ENCODE peak calls at places on chromosome 7, in four cellular contexts. J, A, B and M are unnamed samples. For H3K36me3, the result is how much of the 10 kb centered on the place peaks cover.

GRCh38 chr7:29564455-29565185 is 985 bp downstream of the PRR15 start:
- DNase-seq in J (peak), A (peak), B (peak), M (no peak)

GRCh38 chr7:150788474-150789269 is 11.5 kb downstream of the TMEM176B start:
- DNase-seq in J (no peak), A (no peak), B (no peak), M (no peak)

GRCh38 chr7:12257582-12257981 is 46.5 kb downstream of the TMEM106B start:
- DNase-seq in J (no peak), A (no peak), B (no peak), M (no peak)

GRCh38 chr7:72281325-72281724 is 130.8 kb downstream of the CALN1 start:
- DNase-seq in J (no peak), A (no peak), B (no peak), M (no peak)

GRCh38 chr7:150784954-150785353 is 15.2 kb downstream of the TMEM176B start:
- DNase-seq in J (peak), A (no peak), B (no peak), M (no peak)

GRCh38 chr7:27184342-27185012 is 555 bp downstream of the HOXA11 start:
- DNase-seq in J (peak), A (peak), B (no peak), M (no peak)

GRCh38 chr7:12703881-12704280 is 16.4 kb downstream of the ARL4A start:
- DNase-seq in J (no peak), A (no peak), B (no peak), M (no peak)

GRCh38 chr7:55515569-55516279 is 56.6 kb downstream of the VOPP1 start:
- DNase-seq in J (no peak), A (no peak), B (no peak), M (no peak)

GRCh38 chr7:47833211-47833610 is 115.1 kb downstream of the PKD1L1 start:
- DNase-seq in J (no peak), A (no peak), B (no peak), M (no peak)

GRCh38 chr7:10910447-10910846 is 63.2 kb upstream of the PHF14 start:
- DNase-seq in J (no peak), A (no peak), B (no peak), M (no peak)

GRCh38 chr7:23410446-23411183 is 59.7 kb downstream of the IGF2BP3 start:
- DNase-seq in J (no peak), A (no peak), B (no peak), M (no peak)

GRCh38 chr7:23403970-23404369 is 66.3 kb downstream of the IGF2BP3 start:
- DNase-seq in J (no peak), A (no peak), B (no peak), M (no peak)

GRCh38 chr7:23404546-23405239 is 65.6 kb downstream of the IGF2BP3 start:
- DNase-seq in J (no peak), A (no peak), B (no peak), M (no peak)

DNA sequence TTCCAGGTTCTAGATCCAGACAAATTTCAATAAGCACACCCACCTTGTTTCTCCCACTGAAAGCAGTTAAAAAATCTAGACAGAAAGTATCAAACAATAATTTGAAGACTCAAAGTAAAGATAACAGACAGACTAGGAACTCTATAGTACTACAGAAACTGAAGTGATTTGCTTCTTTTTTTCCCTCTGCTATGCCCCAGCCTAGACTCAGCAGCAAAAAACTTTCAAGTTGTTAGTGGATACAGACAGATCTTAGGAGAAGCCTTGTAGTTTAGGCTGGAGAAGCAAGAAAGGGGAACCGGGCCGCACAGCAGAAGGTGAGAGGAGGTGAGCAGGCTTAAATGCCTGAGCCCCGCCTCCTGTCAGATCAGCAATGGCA is 65.1 kb downstream of the IGF2BP3 start:
- DNase-seq in J (no peak), A (no peak), B (no peak), M (no peak)
- H3K36me3 ChIP-seq in J (under half), A (under half), B (under half), M (under half)

GRCh38 chr7:132433286-132433685 is 143.0 kb downstream of the PLXNA4 start:
- DNase-seq in J (no peak), A (no peak), B (no peak), M (no peak)

GRCh38 chr7:132434041-132434440 is 142.2 kb downstream of the PLXNA4 start:
- DNase-seq in J (no peak), A (no peak), B (no peak), M (no peak)

GRCh38 chr7:132435016-132435990 is 141.0 kb downstream of the PLXNA4 start:
- DNase-seq in J (no peak), A (no peak), B (no peak), M (no peak)

GRCh38 chr7:132437730-132438129 is 138.5 kb downstream of the PLXNA4 start:
- DNase-seq in J (no peak), A (no peak), B (peak), M (peak)

GRCh38 chr7:132436121-132436520 is 140.1 kb downstream of the PLXNA4 start:
- DNase-seq in J (no peak), A (no peak), B (no peak), M (no peak)
- H3K4me3 ChIP-seq in J (no peak), A (no peak), B (no peak), M (no peak)

GRCh38 chr7:44678468-44679179 is 70.0 kb upstream of the ZMIZ2 start:
- DNase-seq in J (no peak), A (peak), B (peak), M (no peak)
- H3K36me3 ChIP-seq in J (half or more), A (under half), B (under half), M (under half)

GRCh38 chr7:74454059-74454947 is 597 bp downstream of the GTF2IRD1 start:
- DNase-seq in J (no peak), A (peak), B (no peak), M (no peak)
- H3K4me3 ChIP-seq in J (peak), A (peak), B (peak), M (no peak)

GRCh38 chr7:134851141-134851540 is 71.7 kb downstream of the CALD1 start:
- DNase-seq in J (no peak), A (no peak), B (no peak), M (no peak)

GRCh38 chr7:134852626-134853025 is 73.2 kb downstream of the CALD1 start:
- DNase-seq in J (no peak), A (no peak), B (no peak), M (no peak)

GRCh38 chr7:134847834-134848233 is 68.4 kb downstream of the CALD1 start:
- DNase-seq in J (no peak), A (no peak), B (no peak), M (no peak)

GRCh38 chr7:134845461-134845860 is 66.0 kb downstream of the CALD1 start:
- DNase-seq in J (no peak), A (peak), B (no peak), M (no peak)

GRCh38 chr7:134850048-134850447 is 70.6 kb downstream of the CALD1 start:
- DNase-seq in J (no peak), A (no peak), B (no peak), M (no peak)
- H3K36me3 ChIP-seq in J (under half), A (under half), B (under half), M (under half)

GRCh38 chr7:73718438-73718881 is 1.0 kb downstream of the STX1A start:
- DNase-seq in J (no peak), A (no peak), B (no peak), M (no peak)

GRCh38 chr7:73717991-73718405 is 1.5 kb downstream of the STX1A start:
- DNase-seq in J (no peak), A (no peak), B (no peak), M (peak)

GRCh38 chr7:73717025-73717807 is 2.3 kb downstream of the STX1A start:
- DNase-seq in J (no peak), A (no peak), B (no peak), M (no peak)

GRCh38 chr7:73716318-73716890 is 3.1 kb downstream of the STX1A start:
- DNase-seq in J (no peak), A (no peak), B (no peak), M (no peak)

DNA sequence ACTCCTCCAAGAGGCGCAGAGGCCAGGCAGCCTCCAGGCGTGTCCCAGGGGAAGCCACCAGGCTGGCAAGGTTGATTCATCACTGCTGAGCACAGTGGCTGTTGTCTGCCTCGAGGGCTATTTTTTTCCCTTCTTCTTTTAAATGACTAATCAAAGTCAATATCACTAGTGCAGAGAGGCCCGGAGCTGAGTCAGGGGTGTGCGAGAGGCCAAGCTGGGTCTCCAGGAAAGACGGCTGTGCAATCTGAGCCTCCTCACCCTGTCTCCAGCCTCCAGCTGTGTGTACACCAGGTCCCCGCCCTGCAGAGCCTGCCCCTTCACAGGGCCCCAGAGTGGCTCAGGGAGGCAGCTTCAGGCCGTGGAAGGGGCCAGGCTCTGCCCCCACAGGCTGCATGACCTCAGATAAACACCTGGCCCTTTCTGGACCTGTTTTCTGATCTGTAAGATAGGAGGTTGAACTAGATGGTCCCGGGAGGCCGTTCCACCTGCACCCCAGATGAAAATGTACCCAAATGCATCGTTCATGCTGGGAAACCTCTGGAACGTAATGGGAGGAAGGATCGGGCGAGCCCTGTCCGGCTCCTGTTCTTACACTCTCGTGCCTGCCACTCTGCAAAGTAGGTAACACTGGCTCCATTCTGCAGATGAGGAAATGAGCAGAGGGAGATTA is 3.7 kb downstream of the STX1A start:
- DNase-seq in J (no peak), A (peak), B (no peak), M (no peak)
- H3K4me3 ChIP-seq in J (no peak), A (no peak), B (no peak), M (no peak)

GRCh38 chr7:50665403-50666123 is 100.4 kb upstream of the DDC start:
- DNase-seq in J (no peak), A (no peak), B (no peak), M (no peak)
- H3K36me3 ChIP-seq in J (under half), A (under half), B (under half), M (under half)

GRCh38 chr7:32259917-32260596 is 189.8 kb upstream of the PDE1C start:
- DNase-seq in J (no peak), A (no peak), B (no peak), M (no peak)

GRCh38 chr7:32266932-32267475 is 196.8 kb upstream of the PDE1C start:
- DNase-seq in J (no peak), A (peak), B (no peak), M (no peak)

GRCh38 chr7:32257632-32258031 is 187.4 kb upstream of the PDE1C start:
- DNase-seq in J (no peak), A (no peak), B (no peak), M (no peak)

GRCh38 chr7:32264667-32265284 is 194.6 kb upstream of the PDE1C start:
- DNase-seq in J (no peak), A (no peak), B (peak), M (no peak)

DNA sequence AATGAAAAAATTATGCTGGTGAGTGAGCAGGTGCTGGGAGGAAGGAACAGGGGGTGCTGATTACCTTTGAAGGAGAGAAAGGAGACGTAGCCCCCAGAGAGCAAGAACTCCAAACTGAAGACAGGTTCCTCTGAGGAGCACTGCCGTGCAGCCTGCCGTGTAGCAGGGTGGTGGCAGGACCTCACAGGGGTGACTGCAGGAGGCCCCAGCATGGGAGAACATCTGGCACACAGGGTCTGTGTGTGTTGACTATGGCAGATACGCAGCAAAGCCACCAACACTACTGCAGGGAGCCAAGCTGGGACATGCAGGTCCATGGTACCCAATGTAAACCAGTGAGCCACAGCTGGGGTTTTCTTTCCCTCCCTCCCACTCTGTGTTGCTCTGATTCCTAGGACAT is 192.1 kb upstream of the PDE1C start:
- DNase-seq in J (no peak), A (no peak), B (no peak), M (no peak)
- H3K4me3 ChIP-seq in J (no peak), A (no peak), B (no peak), M (no peak)